ENCODE peak calls at places on chromosomes 6 and 20, in seven cellular contexts. One of them, this sample, is unnamed.

GRCh38 chr6:157468574-157468973 is 87.6 kb downstream of the ZDHHC14 start:
- DNase-seq in T-helper 2 cell: no peak
- DNase-seq in GM18507: no peak
- DNase-seq in kidney tubule cell: no peak
- DNase-seq in aorta: no peak
- DNase-seq in astrocyte: no peak
- DNase-seq in H9: no peak
- DNase-seq in this sample: no peak

GRCh38 chr6:115001726-115002436 is 659.1 kb upstream of the HS3ST5 start:
- DNase-seq in T-helper 2 cell: no peak
- DNase-seq in GM18507: no peak
- DNase-seq in kidney tubule cell: peak
- DNase-seq in aorta: no peak
- DNase-seq in astrocyte: no peak
- DNase-seq in H9: no peak
- DNase-seq in this sample: no peak

GRCh38 chr6:85402922-85403321 is 47.0 kb upstream of the NT5E start:
- DNase-seq in T-helper 2 cell: no peak
- DNase-seq in GM18507: no peak
- DNase-seq in kidney tubule cell: no peak
- DNase-seq in aorta: no peak
- DNase-seq in astrocyte: no peak
- DNase-seq in H9: no peak
- DNase-seq in this sample: no peak

GRCh38 chr6:51049983-51050877 is 231.6 kb downstream of the TFAP2B start:
- DNase-seq in T-helper 2 cell: no peak
- DNase-seq in GM18507: no peak
- DNase-seq in kidney tubule cell: peak
- DNase-seq in aorta: no peak
- DNase-seq in astrocyte: no peak
- DNase-seq in H9: no peak
- DNase-seq in this sample: no peak

GRCh38 chr6:166998256-166999144 is 697 bp upstream of the CEP43 start:
- DNase-seq in T-helper 2 cell: no peak
- DNase-seq in GM18507: no peak
- DNase-seq in kidney tubule cell: no peak
- DNase-seq in aorta: peak
- DNase-seq in astrocyte: no peak
- DNase-seq in H9: peak
- DNase-seq in this sample: peak

GRCh38 chr20:2840967-2841531 is 504 bp downstream of the VPS16 start:
- DNase-seq in T-helper 2 cell: no peak
- DNase-seq in GM18507: peak
- DNase-seq in kidney tubule cell: peak
- DNase-seq in aorta: peak
- DNase-seq in astrocyte: peak
- DNase-seq in H9: peak
- DNase-seq in this sample: peak

GRCh38 chr6:98976674-98977365 is 29.1 kb upstream of the FBXL4 start:
- DNase-seq in T-helper 2 cell: no peak
- DNase-seq in GM18507: no peak
- DNase-seq in kidney tubule cell: no peak
- DNase-seq in aorta: no peak
- DNase-seq in astrocyte: no peak
- DNase-seq in H9: no peak
- DNase-seq in this sample: no peak

GRCh38 chr6:35474129-35474977 is 6.2 kb downstream of the RPL10A start:
- DNase-seq in T-helper 2 cell: no peak
- DNase-seq in GM18507: no peak
- DNase-seq in kidney tubule cell: no peak
- DNase-seq in aorta: no peak
- DNase-seq in astrocyte: no peak
- DNase-seq in H9: peak
- DNase-seq in this sample: no peak

GRCh38 chr6:2119275-2119674 is 126.1 kb downstream of the GMDS start:
- DNase-seq in T-helper 2 cell: no peak
- DNase-seq in GM18507: no peak
- DNase-seq in kidney tubule cell: no peak
- DNase-seq in aorta: no peak
- DNase-seq in astrocyte: no peak
- DNase-seq in H9: no peak
- DNase-seq in this sample: no peak

GRCh38 chr20:9686455-9686854 is 152.4 kb downstream of the PAK5 start:
- DNase-seq in T-helper 2 cell: no peak
- DNase-seq in GM18507: no peak
- DNase-seq in kidney tubule cell: no peak
- DNase-seq in aorta: no peak
- DNase-seq in astrocyte: no peak
- DNase-seq in H9: no peak
- DNase-seq in this sample: no peak

GRCh38 chr20:47503685-47504084 is 2.0 kb downstream of the NCOA3 start:
- DNase-seq in T-helper 2 cell: no peak
- DNase-seq in GM18507: no peak
- DNase-seq in kidney tubule cell: no peak
- DNase-seq in aorta: no peak
- DNase-seq in astrocyte: no peak
- DNase-seq in H9: no peak
- DNase-seq in this sample: no peak

GRCh38 chr6:136594671-136595070 is 44.4 kb upstream of the MAP7 start:
- DNase-seq in T-helper 2 cell: no peak
- DNase-seq in GM18507: no peak
- DNase-seq in kidney tubule cell: no peak
- DNase-seq in aorta: no peak
- DNase-seq in astrocyte: no peak
- DNase-seq in H9: no peak
- DNase-seq in this sample: no peak

GRCh38 chr6:42032366-42032765 is 18.0 kb upstream of the TAF8 start:
- DNase-seq in T-helper 2 cell: no peak
- DNase-seq in GM18507: no peak
- DNase-seq in kidney tubule cell: no peak
- DNase-seq in aorta: no peak
- DNase-seq in astrocyte: no peak
- DNase-seq in H9: no peak
- DNase-seq in this sample: no peak

GRCh38 chr6:15752820-15753219 is 90.0 kb upstream of the DTNBP1 start:
- DNase-seq in T-helper 2 cell: no peak
- DNase-seq in GM18507: no peak
- DNase-seq in kidney tubule cell: peak
- DNase-seq in aorta: no peak
- DNase-seq in astrocyte: no peak
- DNase-seq in H9: no peak
- DNase-seq in this sample: no peak